ENCODE peak calls at places on chromosome 2, in six cellular contexts. One of them, this sample, is unnamed.
A peak's percentile ranks its signal among the peaks of the same experiment; 100 is the strongest.

GRCh38 chr2:239772721-239773120 is 252.4 kb downstream of the NDUFA10 start:
- DNase-seq in T-helper 2 cell: no peak
- DNase-seq in amniotic stem cell: no peak
- DNase-seq in iPS-NIHi11: no peak
- DNase-seq in activated CD8-positive, alpha-beta memory T cell treated with anti-CD3 and anti-CD28 coated beads for 1 hour: no peak
- DNase-seq in fibroblast of mammary gland: no peak
- DNase-seq in this sample: no peak

GRCh38 chr2:58042486-58042970 is 4.1 kb upstream of the VRK2 start:
- DNase-seq in activated CD8-positive, alpha-beta memory T cell treated with anti-CD3 and anti-CD28 coated beads for 1 hour: no peak
- DNase-seq in T-helper 2 cell: no peak
- DNase-seq in amniotic stem cell: peak; percentile 24
- DNase-seq in fibroblast of mammary gland: peak; percentile 81
- DNase-seq in iPS-NIHi11: no peak
- DNase-seq in this sample: peak; percentile 94

GRCh38 chr2:227366861-227367800 is 12.0 kb downstream of the TM4SF20 start:
- DNase-seq in fibroblast of mammary gland: peak; percentile 95
- DNase-seq in T-helper 2 cell: no peak
- DNase-seq in amniotic stem cell: no peak
- DNase-seq in activated CD8-positive, alpha-beta memory T cell treated with anti-CD3 and anti-CD28 coated beads for 1 hour: no peak
- DNase-seq in iPS-NIHi11: no peak
- DNase-seq in this sample: peak; percentile 52

GRCh38 chr2:128091691-128092050 is 671 bp downstream of the UGGT1 start:
- DNase-seq in iPS-NIHi11: no peak
- DNase-seq in activated CD8-positive, alpha-beta memory T cell treated with anti-CD3 and anti-CD28 coated beads for 1 hour: no peak
- DNase-seq in T-helper 2 cell: no peak
- DNase-seq in fibroblast of mammary gland: peak; percentile 35
- DNase-seq in amniotic stem cell: peak; percentile 12
- DNase-seq in this sample: peak; percentile 39

GRCh38 chr2:38750011-38750792 is 959 bp downstream of the SRSF7 start:
- DNase-seq in fibroblast of mammary gland: peak; percentile 25
- DNase-seq in activated CD8-positive, alpha-beta memory T cell treated with anti-CD3 and anti-CD28 coated beads for 1 hour: no peak
- DNase-seq in T-helper 2 cell: peak; percentile 23
- DNase-seq in iPS-NIHi11: peak; percentile 57
- DNase-seq in amniotic stem cell: no peak
- DNase-seq in this sample: peak; percentile 40

GRCh38 chr2:190533968-190534309 is 583 bp downstream of the NEMP2 start:
- DNase-seq in iPS-NIHi11: no peak
- DNase-seq in T-helper 2 cell: peak; percentile 33
- DNase-seq in activated CD8-positive, alpha-beta memory T cell treated with anti-CD3 and anti-CD28 coated beads for 1 hour: no peak
- DNase-seq in amniotic stem cell: no peak
- DNase-seq in fibroblast of mammary gland: no peak
- DNase-seq in this sample: peak; percentile 46

GRCh38 chr2:239444626-239445625 is 44.1 kb upstream of the HDAC4 start:
- DNase-seq in activated CD8-positive, alpha-beta memory T cell treated with anti-CD3 and anti-CD28 coated beads for 1 hour: no peak
- DNase-seq in amniotic stem cell: no peak
- DNase-seq in iPS-NIHi11: no peak
- DNase-seq in T-helper 2 cell: no peak
- DNase-seq in fibroblast of mammary gland: peak; percentile 61
- DNase-seq in this sample: no peak

GRCh38 chr2:45170191-45170975 is 161.1 kb upstream of the SIX2 start:
- DNase-seq in T-helper 2 cell: no peak
- DNase-seq in iPS-NIHi11: peak; percentile 63
- DNase-seq in amniotic stem cell: no peak
- DNase-seq in fibroblast of mammary gland: no peak
- DNase-seq in activated CD8-positive, alpha-beta memory T cell treated with anti-CD3 and anti-CD28 coated beads for 1 hour: no peak
- DNase-seq in this sample: no peak

GRCh38 chr2:202290316-202290715 is 24.8 kb downstream of the NOP58 start:
- DNase-seq in activated CD8-positive, alpha-beta memory T cell treated with anti-CD3 and anti-CD28 coated beads for 1 hour: no peak
- DNase-seq in T-helper 2 cell: no peak
- DNase-seq in iPS-NIHi11: no peak
- DNase-seq in fibroblast of mammary gland: no peak
- DNase-seq in amniotic stem cell: no peak
- DNase-seq in this sample: peak; percentile 23

GRCh38 chr2:196059491-196059960 is 9.1 kb downstream of the DNAH7 start:
- DNase-seq in fibroblast of mammary gland: no peak
- DNase-seq in T-helper 2 cell: no peak
- DNase-seq in activated CD8-positive, alpha-beta memory T cell treated with anti-CD3 and anti-CD28 coated beads for 1 hour: no peak
- DNase-seq in iPS-NIHi11: no peak
- DNase-seq in amniotic stem cell: no peak
- DNase-seq in this sample: no peak

GRCh38 chr2:144675331-144675730 is 155.4 kb upstream of the ZEB2 start:
- DNase-seq in T-helper 2 cell: no peak
- DNase-seq in activated CD8-positive, alpha-beta memory T cell treated with anti-CD3 and anti-CD28 coated beads for 1 hour: no peak
- DNase-seq in amniotic stem cell: no peak
- DNase-seq in fibroblast of mammary gland: no peak
- DNase-seq in iPS-NIHi11: no peak
- DNase-seq in this sample: no peak

GRCh38 chr2:158931577-158931976 is 36.9 kb upstream of the TANC1 start:
- DNase-seq in T-helper 2 cell: no peak
- DNase-seq in fibroblast of mammary gland: peak; percentile 75
- DNase-seq in iPS-NIHi11: no peak
- DNase-seq in amniotic stem cell: peak; percentile 33
- DNase-seq in activated CD8-positive, alpha-beta memory T cell treated with anti-CD3 and anti-CD28 coated beads for 1 hour: no peak
- DNase-seq in this sample: peak; percentile 86

GRCh38 chr2:19250906-19251305 is 107.5 kb downstream of the OSR1 start:
- DNase-seq in fibroblast of mammary gland: no peak
- DNase-seq in iPS-NIHi11: no peak
- DNase-seq in amniotic stem cell: no peak
- DNase-seq in activated CD8-positive, alpha-beta memory T cell treated with anti-CD3 and anti-CD28 coated beads for 1 hour: no peak
- DNase-seq in T-helper 2 cell: no peak
- DNase-seq in this sample: no peak

GRCh38 chr2:121830809-121831208 is 75.4 kb downstream of the TSN start:
- DNase-seq in iPS-NIHi11: no peak
- DNase-seq in fibroblast of mammary gland: no peak
- DNase-seq in amniotic stem cell: no peak
- DNase-seq in T-helper 2 cell: no peak
- DNase-seq in activated CD8-positive, alpha-beta memory T cell treated with anti-CD3 and anti-CD28 coated beads for 1 hour: no peak
- DNase-seq in this sample: no peak

This sample was measured in ELR.